ENCODE peak calls at places on chromosomes 7 and 10, in seven cellular contexts. A is SK-N-SH, Z is fibroblast of lung, J is heart left ventricle, M is hepatocyte, G is breast epithelium, R is WTC11. C is an unnamed sample.

GRCh38 chr7:13179775-13180448 is 492.5 kb downstream of the ARL4A start:
- DNase-seq in Z (peak), R (no peak), M (no peak), A (no peak), G (no peak), J (no peak), C (no peak)

GRCh38 chr7:108059526-108059925 is 56.6 kb upstream of the LAMB1 start:
- DNase-seq in J (no peak), M (no peak), G (no peak), R (no peak), A (no peak), Z (no peak), C (no peak)

GRCh38 chr10:111076191-111076681 is 593 bp upstream of the ADRA2A start:
- DNase-seq in A (peak), Z (peak), J (peak), G (no peak), R (peak), M (peak), C (peak)

GRCh38 chr10:96470108-96470743 is 43.5 kb downstream of the TLL2 start:
- DNase-seq in J (peak), M (peak), Z (peak), R (peak), G (no peak), A (peak), C (peak)

GRCh38 chr10:69394020-69394419 is 22.7 kb downstream of the TACR2 start:
- DNase-seq in Z (no peak), M (no peak), R (no peak), G (no peak), J (no peak), A (no peak), C (no peak)

GRCh38 chr7:43112941-43113621 is 634 bp downstream of the HECW1 start:
- DNase-seq in R (peak), A (peak), M (peak), Z (peak), J (no peak), G (no peak), C (peak)

GRCh38 chr7:44217852-44218402 is 17.1 kb downstream of the YKT6 start:
- DNase-seq in A (peak), Z (no peak), R (no peak), M (no peak), J (no peak), G (no peak), C (no peak)

GRCh38 chr7:111568870-111569462 is 6.7 kb upstream of the IMMP2L start:
- DNase-seq in G (no peak), J (no peak), M (no peak), A (no peak), R (no peak), Z (no peak), C (no peak)

GRCh38 chr10:69004821-69005220 is 16.2 kb downstream of the KIFBP start:
- DNase-seq in A (peak), J (no peak), Z (peak), G (no peak), M (peak), R (no peak), C (no peak)

GRCh38 chr7:74083928-74084721 is 521 bp downstream of the LIMK1 start:
- DNase-seq in M (peak), G (no peak), A (peak), R (no peak), Z (peak), J (no peak), C (peak)

GRCh38 chr10:101587725-101588614 is at the start of the genes DPCD and POLL:
- DNase-seq in J (peak), G (peak), R (peak), Z (peak), M (peak), A (peak), C (peak)

GRCh38 chr7:98984126-98984525 is 105.8 kb downstream of the TRRAP start:
- DNase-seq in R (no peak), M (no peak), J (no peak), Z (no peak), A (no peak), G (no peak), C (no peak)

GRCh38 chr7:43467406-43467805 is 115.5 kb upstream of the STK17A start:
- DNase-seq in Z (peak), G (no peak), R (no peak), M (no peak), J (no peak), A (peak), C (no peak)

GRCh38 chr10:102869290-102870198 is at the start of gene AS3MT:
- DNase-seq in Z (peak), J (peak), G (no peak), M (peak), R (peak), A (peak), C (peak)

GRCh38 chr7:101198476-101198875 is 2.4 kb downstream of the MOGAT3 start:
- DNase-seq in G (no peak), M (no peak), R (no peak), A (no peak), J (no peak), Z (no peak), C (no peak)

GRCh38 chr7:100367676-100368613 is 5.3 kb upstream of the PILRA start:
- DNase-seq in R (no peak), G (no peak), M (no peak), J (no peak), A (no peak), Z (no peak), C (no peak)

GRCh38 chr10:1601371-1601906 is 135.9 kb downstream of the ADARB2 start:
- DNase-seq in R (no peak), A (no peak), J (no peak), M (peak), G (no peak), Z (no peak), C (no peak)

GRCh38 chr7:116986611-116987565 is 33.6 kb downstream of the ST7 start:
- DNase-seq in A (no peak), G (no peak), J (no peak), Z (no peak), R (no peak), M (no peak), C (no peak)

GRCh38 chr7:116990056-116990455 is 36.8 kb downstream of the ST7 start:
- DNase-seq in G (no peak), M (no peak), Z (no peak), A (no peak), J (no peak), R (no peak), C (no peak)

GRCh38 chr7:116991233-116991632 is 37.9 kb downstream of the ST7 start:
- DNase-seq in Z (no peak), G (no peak), M (no peak), J (no peak), R (no peak), A (no peak), C (no peak)

GRCh38 chr7:116985575-116985974 is 32.3 kb downstream of the ST7 start:
- DNase-seq in J (no peak), R (no peak), G (no peak), Z (no peak), M (no peak), A (no peak), C (no peak)

DNA sequence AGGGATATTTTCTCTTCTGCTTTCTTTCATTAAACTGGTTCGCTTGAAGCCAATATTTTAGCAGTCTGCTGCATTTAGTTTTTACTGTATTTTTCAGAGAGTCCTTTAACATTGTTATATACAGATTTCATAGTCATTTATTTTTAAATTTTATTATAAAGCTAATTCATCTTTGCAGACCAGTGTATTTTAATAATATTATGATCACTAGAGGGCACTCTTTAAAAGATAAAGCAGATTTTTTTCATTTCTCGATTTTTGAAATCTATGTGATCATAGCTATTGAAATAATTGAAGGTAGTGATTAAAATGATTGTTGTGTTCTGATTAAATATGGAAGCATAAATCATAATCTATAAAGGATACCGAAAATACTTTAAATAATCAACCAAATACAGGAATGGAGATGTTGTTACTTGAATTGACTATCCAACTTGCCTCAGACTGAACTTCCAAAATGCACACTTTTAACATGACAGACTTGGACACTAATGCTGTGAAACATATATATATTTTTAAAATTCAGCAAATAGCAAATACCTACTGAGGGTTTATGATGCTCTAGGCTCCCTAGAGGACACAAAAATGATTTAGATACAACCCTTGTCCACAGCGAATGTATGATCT is 35.2 kb downstream of the ST7 start:
- DNase-seq in A (peak), R (no peak), J (no peak), Z (no peak), M (no peak), G (no peak), C (no peak)
- TF ChIP-seq CTCF in A (peak), R (no peak), J (peak), Z (no peak), M (peak), G (peak), C (peak)

GRCh38 chr7:28055161-28055544 is 125.4 kb downstream of the JAZF1 start:
- DNase-seq in M (no peak), J (no peak), G (no peak), A (no peak), R (no peak), Z (peak), C (no peak)

GRCh38 chr7:28061824-28062196 is 118.8 kb downstream of the JAZF1 start:
- DNase-seq in Z (no peak), M (no peak), A (no peak), R (no peak), G (no peak), J (no peak), C (no peak)

GRCh38 chr7:28062197-28062988 is 118.2 kb downstream of the JAZF1 start:
- DNase-seq in Z (peak), A (peak), J (peak), M (peak), G (no peak), R (peak), C (peak)

GRCh38 chr7:28065308-28065707 is 115.3 kb downstream of the JAZF1 start:
- DNase-seq in M (no peak), R (no peak), G (no peak), A (no peak), Z (no peak), J (no peak), C (no peak)

DNA sequence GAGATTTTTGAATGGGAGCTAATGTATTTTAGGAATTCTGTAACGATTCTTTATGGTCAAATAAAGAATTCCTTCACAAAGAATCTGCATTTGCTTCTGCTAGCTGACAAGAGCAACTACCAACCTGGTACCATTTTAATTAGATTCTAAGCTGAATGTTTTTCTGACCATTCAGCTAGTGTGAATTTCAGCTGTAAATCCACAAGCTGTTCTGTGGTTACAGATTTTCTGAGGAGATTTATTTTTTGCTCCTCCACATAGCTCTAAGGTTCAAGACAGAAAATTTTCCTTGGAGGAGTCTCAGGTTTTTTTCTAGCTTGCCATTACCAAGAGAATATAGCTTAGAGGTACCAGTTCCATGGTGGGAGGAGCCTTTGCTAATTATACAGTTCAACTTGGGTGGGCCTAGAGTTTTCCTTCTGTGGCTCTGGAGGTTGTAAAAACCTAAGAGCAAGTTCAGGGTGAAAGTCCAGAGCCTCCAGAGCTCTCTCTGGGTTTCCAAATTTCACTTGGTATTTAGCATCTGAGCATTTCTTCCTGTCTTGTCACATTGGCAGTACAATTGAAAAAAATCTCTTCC is 120.1 kb downstream of the JAZF1 start:
- DNase-seq in G (no peak), R (no peak), Z (no peak), M (no peak), J (no peak), A (no peak), C (no peak)
- TF ChIP-seq CTCF in G (no peak), R (no peak), Z (no peak), M (no peak), J (no peak), A (no peak), C (no peak)

DNA sequence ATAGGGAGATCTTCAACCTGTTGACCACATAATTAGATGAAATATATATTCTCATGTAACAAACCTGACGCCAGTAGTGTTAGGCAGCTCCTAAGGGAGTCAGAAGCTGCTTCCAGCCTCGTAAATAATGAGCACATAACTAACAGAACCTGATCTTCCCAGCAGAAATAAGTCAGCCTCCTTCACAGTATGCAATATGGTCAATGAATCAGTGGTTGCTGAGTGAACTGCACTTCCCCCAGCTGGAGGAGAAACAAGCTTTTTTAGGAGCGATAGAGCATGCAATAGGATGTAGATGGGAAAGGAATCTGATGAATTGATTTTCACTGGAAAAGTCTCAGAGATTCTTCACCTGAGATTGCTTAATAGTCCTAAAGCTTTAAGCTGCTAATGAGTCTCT is 337.2 kb upstream of the LRGUK start:
- DNase-seq in G (no peak), M (no peak), R (no peak), J (no peak), Z (peak), A (no peak), C (no peak)
- TF ChIP-seq CTCF in G (no peak), M (no peak), R (no peak), J (no peak), Z (no peak), A (no peak), C (no peak)

DNA sequence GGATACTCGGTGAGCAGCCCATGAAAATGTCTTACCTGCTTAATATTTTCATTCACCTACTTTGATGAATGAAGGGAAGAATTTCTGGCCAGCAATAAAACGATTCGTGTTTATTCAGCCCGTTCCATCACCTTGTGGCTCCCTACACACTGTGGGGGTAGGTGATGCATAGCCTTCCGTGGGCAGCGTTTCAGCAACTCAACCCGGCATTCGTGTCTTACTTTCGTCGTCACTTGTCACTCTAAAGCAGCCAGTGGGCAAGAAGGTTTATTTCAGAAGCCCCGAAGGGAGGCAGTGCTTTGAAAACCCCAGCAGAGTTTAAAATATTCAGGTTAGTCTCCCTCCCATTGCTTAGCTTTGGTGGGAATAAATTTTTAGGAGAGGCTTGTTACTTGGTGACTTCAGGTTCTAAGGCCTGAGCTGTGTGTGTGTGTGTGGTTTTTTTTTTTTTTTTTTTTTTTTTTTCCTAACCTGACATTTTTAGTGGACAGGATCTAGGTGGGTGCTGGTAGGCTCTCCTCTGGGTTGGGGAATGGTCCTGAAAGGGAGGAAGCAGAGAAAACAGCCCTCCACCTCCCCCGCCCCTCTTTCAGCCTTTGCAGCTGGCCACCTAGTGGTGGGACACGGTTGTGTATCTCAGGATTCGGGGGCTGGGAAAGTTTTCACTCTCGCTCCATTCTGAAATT is 1.8 kb downstream of the GRK5 start:
- DNase-seq in R (peak), J (peak), A (peak), G (peak), M (peak), Z (peak), C (peak)
- TF ChIP-seq CTCF in R (peak), J (peak), A (peak), G (peak), M (peak), Z (peak), C (peak)

DNA sequence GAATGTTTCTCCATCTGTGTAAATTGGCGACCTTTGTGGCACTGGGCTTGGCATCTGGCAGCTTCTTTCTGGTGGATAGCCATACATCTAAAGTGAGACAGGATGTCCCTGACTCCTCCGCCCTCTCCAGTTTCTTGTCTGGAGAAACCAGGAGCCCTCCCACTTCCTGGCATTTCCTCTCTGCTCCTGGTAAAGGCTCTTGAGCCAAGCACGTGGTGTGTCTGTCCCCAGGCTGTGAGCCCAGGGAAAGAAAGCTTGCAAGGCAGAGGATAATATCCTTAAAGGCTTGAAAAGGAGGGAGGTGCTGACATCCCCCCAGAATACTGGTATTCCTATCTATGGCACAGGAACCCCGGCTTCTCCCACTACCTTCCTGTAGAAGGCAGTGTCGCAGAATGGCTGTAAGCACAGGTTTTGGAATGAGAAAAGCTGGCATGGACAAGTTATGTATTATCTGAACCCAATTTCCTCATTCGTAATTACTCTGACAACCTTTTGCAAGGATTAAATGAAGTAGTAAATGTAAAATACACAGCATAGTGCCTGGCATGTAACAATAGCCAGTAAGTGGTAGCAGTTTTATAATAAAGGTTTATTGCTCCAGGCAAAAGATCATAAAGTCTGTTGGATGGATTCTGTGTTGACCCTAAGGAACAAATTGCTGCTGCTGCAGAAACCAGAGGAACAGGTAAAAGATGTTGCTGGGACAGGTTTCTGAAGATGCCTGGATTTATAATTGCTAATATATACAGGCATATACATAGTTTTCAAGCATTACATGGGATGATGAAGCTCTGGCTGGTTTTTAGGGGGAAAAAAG is 11.8 kb upstream of the ACSL5 start:
- DNase-seq in J (peak), A (no peak), R (no peak), M (no peak), Z (peak), G (peak), C (no peak)
- TF ChIP-seq CTCF in J (no peak), A (no peak), R (no peak), M (no peak), Z (no peak), G (no peak), C (no peak)

DNA sequence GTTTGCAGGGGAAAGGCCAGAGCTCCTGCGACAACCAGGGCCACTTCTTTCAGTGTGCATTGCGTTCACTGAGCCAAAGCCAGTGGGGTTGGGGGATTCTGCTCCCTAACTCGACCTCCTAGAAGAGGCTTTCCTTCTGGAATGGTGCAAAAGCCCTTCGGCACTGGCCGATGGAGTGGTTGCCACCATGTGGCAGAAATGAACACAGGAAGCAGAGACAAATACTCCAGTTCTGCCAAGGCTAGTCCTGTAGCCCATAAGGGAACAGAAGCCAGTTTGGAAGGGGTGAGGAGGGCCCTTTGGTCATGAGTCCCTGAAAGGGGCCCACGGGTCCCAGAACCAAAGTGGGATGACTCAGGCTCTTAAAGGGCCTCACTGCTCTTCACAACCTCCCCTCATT is 29.7 kb upstream of the ACSL5 start:
- DNase-seq in R (no peak), Z (no peak), J (no peak), A (no peak), G (no peak), M (no peak), C (no peak)
- TF ChIP-seq CTCF in R (no peak), Z (no peak), J (peak), A (no peak), G (no peak), M (no peak), C (no peak)

DNA sequence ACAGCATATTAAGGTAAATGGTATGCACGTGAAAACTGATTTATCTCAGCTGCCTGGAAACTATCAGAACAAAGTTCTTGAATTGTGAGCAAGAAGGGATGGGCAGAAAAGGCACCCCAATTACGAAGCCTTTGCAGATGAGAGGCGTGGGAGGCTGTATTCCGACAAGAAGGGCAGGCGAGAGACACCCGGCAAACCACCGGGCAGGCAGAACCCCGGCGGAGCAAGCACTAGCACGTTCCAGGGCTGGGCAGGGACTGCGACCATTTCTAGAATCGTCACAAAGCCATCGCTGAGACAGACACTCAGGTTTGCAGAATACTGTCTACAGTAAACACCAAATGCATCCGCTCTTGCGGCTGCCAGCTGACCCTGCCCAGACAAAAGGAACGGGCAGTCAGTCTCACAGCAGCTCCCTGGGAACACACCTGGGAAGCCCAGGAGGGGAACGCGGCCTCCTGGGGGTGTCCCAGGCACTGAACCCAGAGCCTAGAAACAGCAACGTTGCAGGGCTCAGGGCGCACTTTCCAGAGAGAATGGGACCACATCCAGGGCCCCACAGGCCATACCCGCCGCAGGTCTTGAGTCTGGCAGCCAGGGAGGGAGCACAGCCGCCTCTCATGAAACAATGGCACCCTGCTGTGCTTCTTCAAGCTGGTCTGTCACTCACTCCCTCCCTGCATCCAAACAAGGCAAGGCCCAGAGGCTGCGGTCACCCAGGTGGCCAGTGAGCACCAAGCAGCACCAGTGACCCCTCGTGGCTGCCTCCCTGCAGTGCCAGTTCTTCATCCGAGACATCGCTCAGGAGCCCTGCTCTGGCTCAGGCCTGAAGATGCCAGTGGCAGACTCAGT is 261.9 kb downstream of the PTPRN2 start:
- DNase-seq in A (peak), G (no peak), M (peak), R (peak), Z (no peak), J (no peak), C (peak)
- TF ChIP-seq CTCF in A (no peak), G (no peak), M (peak), R (peak), Z (no peak), J (peak), C (peak)

C was measured in neural crest cell.